ENCODE peak calls at places on chromosomes 6 and 20, in four cellular contexts. D is LHCN-M2; K is stimulated activated CD8-positive, alpha-beta memory T cell treated with anti-CD3 and anti-CD28 coated beads, Interleukin-15, amount 100 ng/mL, for 24 hours; B is colonic mucosa. Y is an unnamed sample.
A peak's percentile ranks its signal among the peaks of the same experiment; 100 is the strongest.

GRCh38 chr20:43183526-43183925 is 6.2 kb downstream of the PTPRT start:
- DNase-seq in D (no peak), K (no peak), B (no peak), Y (no peak)

GRCh38 chr20:11691766-11692165 is 225.9 kb upstream of the BTBD3 start:
- DNase-seq in B (no peak), K (no peak), D (no peak), Y (no peak)

GRCh38 chr6:30213999-30214982 is 1.1 kb upstream of the TRIM26 start:
- DNase-seq in B (peak; percentile 82), D (peak; percentile 62), K (peak; percentile 52), Y (peak; percentile 93)

GRCh38 chr6:43428874-43429273 is 1.5 kb downstream of the ABCC10 start:
- DNase-seq in K (no peak), D (no peak), B (no peak), Y (no peak)

GRCh38 chr6:27494987-27495385 is 22.1 kb upstream of the ZNF184 start:
- DNase-seq in B (no peak), D (no peak), K (no peak), Y (no peak)

GRCh38 chr6:10528170-10528981 is 7.2 kb downstream of the GCNT2 start:
- DNase-seq in B (peak; percentile 74), K (no peak), D (no peak), Y (no peak)

GRCh38 chr6:44464527-44465310 is 77.2 kb downstream of the CDC5L start:
- DNase-seq in K (no peak), B (no peak), D (peak; percentile 49), Y (no peak)

GRCh38 chr20:38343107-38343797 is 3.0 kb upstream of the LBP start:
- DNase-seq in D (no peak), K (no peak), B (peak; percentile 79), Y (no peak)

GRCh38 chr6:25266425-25267135 is 12.6 kb upstream of the CARMIL1 start:
- DNase-seq in D (no peak), K (no peak), B (no peak), Y (no peak)

GRCh38 chr6:158085261-158086053 is 82.6 kb downstream of the SERAC1 start:
- DNase-seq in B (no peak), K (no peak), D (no peak), Y (no peak)

GRCh38 chr6:37480951-37481597 is 18.6 kb downstream of the CCDC167 start:
- DNase-seq in D (no peak), B (no peak), K (no peak), Y (no peak)

GRCh38 chr6:149830731-149831379 is 33.3 kb downstream of the LRP11 start:
- DNase-seq in B (no peak), K (no peak), D (peak; percentile 70), Y (no peak)

Y was measured in ascending aorta.